ENCODE peak calls at places on chromosome 14, in eight cellular contexts. W, Q, Y, H, L, E, O and Z are unnamed samples. For H3K36me3, the result is how much of the 10 kb centered on the place peaks cover.

GRCh38 chr14:40240456-40240855 is 808.2 kb upstream of the FBXO33 start:
- DNase-seq in Y (no peak), Q (peak), W (no peak), H (no peak), E (no peak), O (no peak), L (no peak), Z (no peak)

GRCh38 chr14:103623883-103624482 is 5.0 kb upstream of the KLC1 start:
- DNase-seq in E (no peak), H (no peak), Q (no peak), L (peak), Y (peak), O (no peak), W (no peak), Z (no peak)

GRCh38 chr14:80634106-80634758 is 307.3 kb downstream of the CEP128 start:
- DNase-seq in H (no peak), L (no peak), Q (no peak), Y (no peak), E (no peak), W (no peak), O (peak), Z (no peak)

GRCh38 chr14:19823765-19824164 is 20.2 kb downstream of the OR4N2 start:
- DNase-seq in L (no peak), W (no peak), H (no peak), E (no peak), Y (no peak), O (peak), Q (peak), Z (no peak)

GRCh38 chr14:50060871-50061663 is 55.3 kb downstream of the VCPKMT start:
- DNase-seq in Q (peak), L (peak), Y (peak), H (peak), O (peak), E (peak), W (peak), Z (peak)

GRCh38 chr14:75558440-75558839 is 20.0 kb upstream of the FLVCR2 start:
- DNase-seq in H (no peak), Y (no peak), L (no peak), W (no peak), Q (no peak), O (no peak), E (no peak), Z (no peak)

GRCh38 chr14:64760146-64760755 is 56.0 kb downstream of the PLEKHG3 start:
- DNase-seq in Q (peak), O (peak), E (peak), W (no peak), Y (peak), L (no peak), H (peak), Z (no peak)

GRCh38 chr14:22752422-22752821 is 14.1 kb upstream of the OXA1L start:
- DNase-seq in W (no peak), O (no peak), Q (peak), H (no peak), L (no peak), Y (no peak), E (no peak), Z (no peak)

GRCh38 chr14:105375635-105376057 is 22.7 kb upstream of the TEX22 start:
- DNase-seq in Q (no peak), Y (no peak), E (no peak), W (no peak), O (peak), L (no peak), H (no peak), Z (no peak)

GRCh38 chr14:23094666-23095195 is at the start of gene ACIN1:
- DNase-seq in H (peak), Q (peak), E (peak), L (no peak), Y (peak), O (peak), W (peak), Z (peak)

GRCh38 chr14:36655054-36655381 is 6.6 kb upstream of the PAX9 start:
- DNase-seq in Y (no peak), W (no peak), Q (no peak), L (no peak), E (no peak), H (no peak), O (no peak), Z (no peak)

GRCh38 chr14:92108345-92109254 is 2.2 kb upstream of the ATXN3 start:
- DNase-seq in E (no peak), Q (no peak), W (no peak), L (no peak), H (no peak), O (no peak), Y (no peak), Z (no peak)

GRCh38 chr14:73741386-73741875 is 27.2 kb upstream of the PNMA1 start:
- DNase-seq in H (peak), W (no peak), L (peak), E (peak), Y (peak), Q (peak), O (peak), Z (no peak)

GRCh38 chr14:73740921-73741326 is 26.7 kb upstream of the PNMA1 start:
- DNase-seq in Q (no peak), H (no peak), L (peak), O (peak), E (peak), Y (no peak), W (no peak), Z (no peak)

GRCh38 chr14:73743431-73743931 is 29.3 kb upstream of the PNMA1 start:
- DNase-seq in Y (no peak), L (peak), Q (no peak), E (no peak), H (peak), O (no peak), W (no peak), Z (no peak)

GRCh38 chr14:73742520-73743238 is 28.5 kb upstream of the PNMA1 start:
- DNase-seq in E (no peak), W (no peak), Q (no peak), O (no peak), H (no peak), Y (no peak), L (no peak), Z (no peak)

GRCh38 chr14:73741876-73742519 is 27.8 kb upstream of the PNMA1 start:
- DNase-seq in W (no peak), Q (no peak), L (no peak), O (no peak), Y (no peak), H (peak), E (peak), Z (no peak)
- H3K4me3 ChIP-seq in W (peak), Q (peak), L (peak), O (no peak), Y (no peak), H (peak), E (no peak), Z (no peak)

GRCh38 chr14:99462211-99462610 is 18.4 kb downstream of the SETD3 start:
- DNase-seq in L (no peak), Y (no peak), E (no peak), Q (no peak), H (no peak), W (no peak), O (peak), Z (no peak)

GRCh38 chr14:99461411-99461810 is 19.2 kb downstream of the SETD3 start:
- DNase-seq in H (no peak), W (no peak), L (no peak), Q (no peak), E (no peak), Y (no peak), O (no peak), Z (no peak)

GRCh38 chr14:99459491-99460100 is 21.1 kb downstream of the SETD3 start:
- DNase-seq in O (no peak), E (no peak), Q (no peak), H (no peak), L (no peak), W (no peak), Y (no peak), Z (no peak)

GRCh38 chr14:99463974-99464373 is 16.7 kb downstream of the SETD3 start:
- DNase-seq in H (no peak), L (no peak), Q (no peak), W (no peak), Y (no peak), O (no peak), E (no peak), Z (no peak)

GRCh38 chr14:99460793-99461192 is 19.9 kb downstream of the SETD3 start:
- DNase-seq in Y (no peak), E (no peak), Q (peak), H (no peak), L (no peak), W (no peak), O (peak), Z (no peak)
- H3K36me3 ChIP-seq in Y (half or more), E (under half), Q (under half), H (half or more), L (half or more), W (under half), O (under half), Z (under half)

DNA sequence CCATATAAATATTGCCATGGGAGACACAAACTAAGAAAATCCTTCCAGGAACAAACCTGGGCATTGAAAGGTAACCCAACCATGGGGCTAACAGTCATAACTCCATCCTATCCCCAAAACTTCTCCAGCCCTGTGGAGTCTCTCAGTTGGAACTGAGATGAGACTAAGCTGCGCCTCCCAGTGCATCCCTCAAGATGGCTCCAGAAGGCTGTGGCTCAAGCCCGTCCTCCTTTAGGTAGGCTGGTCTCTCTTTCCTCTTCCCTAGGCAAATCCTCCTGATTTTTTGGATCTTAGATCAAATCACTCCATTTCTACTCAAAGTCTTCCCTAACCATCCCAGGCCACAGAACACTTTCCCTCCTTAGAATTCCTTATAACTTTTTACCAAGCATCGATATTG is 364.3 kb upstream of the CCDC196 start:
- DNase-seq in O (no peak), E (no peak), H (no peak), L (no peak), Q (no peak), Y (no peak), W (no peak), Z (no peak)
- TF ChIP-seq CTCF in O (no peak), E (no peak), H (no peak), L (no peak), Q (no peak), Y (no peak), W (no peak), Z (no peak)

DNA sequence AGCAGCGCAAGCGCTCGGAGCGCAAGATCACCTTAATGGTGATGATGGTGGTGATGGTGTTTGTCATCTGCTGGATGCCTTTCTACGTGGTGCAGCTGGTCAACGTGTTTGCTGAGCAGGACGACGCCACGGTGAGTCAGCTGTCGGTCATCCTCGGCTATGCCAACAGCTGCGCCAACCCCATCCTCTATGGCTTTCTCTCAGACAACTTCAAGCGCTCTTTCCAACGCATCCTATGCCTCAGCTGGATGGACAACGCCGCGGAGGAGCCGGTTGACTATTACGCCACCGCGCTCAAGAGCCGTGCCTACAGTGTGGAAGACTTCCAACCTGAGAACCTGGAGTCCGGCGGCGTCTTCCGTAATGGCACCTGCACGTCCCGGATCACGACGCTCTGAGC is 2.5 kb downstream of the SSTR1 start:
- DNase-seq in L (no peak), E (no peak), H (no peak), W (no peak), O (peak), Y (no peak), Q (no peak), Z (peak)
- H3K4me3 ChIP-seq in L (peak), E (peak), H (no peak), W (peak), O (no peak), Y (peak), Q (peak), Z (peak)

DNA sequence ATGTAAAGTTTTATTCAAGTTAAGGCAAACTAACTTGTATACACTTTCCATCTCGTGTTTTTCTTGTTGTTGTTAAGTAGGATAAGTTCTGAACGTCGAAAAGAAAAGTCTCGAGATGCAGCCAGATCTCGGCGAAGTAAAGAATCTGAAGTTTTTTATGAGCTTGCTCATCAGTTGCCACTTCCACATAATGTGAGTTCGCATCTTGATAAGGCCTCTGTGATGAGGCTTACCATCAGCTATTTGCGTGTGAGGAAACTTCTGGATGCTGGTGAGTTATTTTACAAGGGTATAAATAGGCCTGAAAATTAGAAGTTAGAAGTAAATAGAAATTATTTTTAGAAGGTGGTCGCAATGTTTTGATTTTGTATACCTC is 25.0 kb downstream of the HIF1A start:
- DNase-seq in Y (no peak), Q (peak), W (no peak), H (no peak), E (no peak), O (no peak), L (no peak), Z (no peak)
- H3K36me3 ChIP-seq in Y (half or more), Q (under half), W (under half), H (under half), E (under half), O (under half), L (under half), Z (under half)

DNA sequence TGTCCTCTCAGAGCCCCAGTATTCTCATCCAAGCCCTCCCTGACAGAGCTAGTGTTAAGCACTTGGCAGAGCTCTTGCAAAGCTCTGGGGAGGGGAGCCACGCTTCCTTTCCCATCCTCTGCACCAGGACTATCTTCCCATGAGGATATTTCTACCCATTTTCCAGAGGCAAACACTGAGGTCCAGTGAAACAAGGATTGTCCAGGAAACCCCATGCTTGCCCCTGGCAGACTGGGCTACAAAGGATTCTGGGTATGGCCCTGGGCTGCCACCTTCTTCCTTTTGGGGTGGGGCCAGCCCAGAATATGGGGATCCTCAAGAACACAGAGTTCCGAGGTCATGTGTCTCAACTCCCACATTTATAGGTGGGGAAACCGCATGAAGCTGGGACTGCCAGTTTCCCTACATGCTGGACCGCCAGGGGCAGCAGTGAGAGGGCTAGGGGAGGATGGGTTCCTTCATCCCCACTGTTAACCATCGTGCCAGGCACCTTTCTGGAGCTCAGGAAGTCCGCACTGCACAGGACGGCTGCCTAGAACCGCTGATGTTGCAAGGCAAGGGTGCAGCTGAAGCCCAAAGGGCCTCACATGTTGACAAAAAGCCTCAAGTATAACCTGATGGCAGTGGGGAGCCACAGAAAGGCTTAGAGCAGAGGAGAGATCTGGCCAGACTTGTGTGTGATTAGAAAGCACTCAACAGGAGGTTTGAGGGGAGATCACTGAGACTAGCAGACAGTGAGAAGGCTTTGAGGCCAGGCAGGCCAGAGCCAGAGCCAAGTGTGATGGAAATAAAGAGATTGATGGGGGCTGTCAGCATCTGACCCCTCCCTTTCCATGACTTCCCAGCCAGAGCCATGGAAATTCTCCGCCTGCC is 5.5 kb upstream of the CCDC85C start:
- DNase-seq in W (no peak), L (no peak), O (no peak), E (no peak), Q (no peak), H (no peak), Y (no peak), Z (no peak)
- TF ChIP-seq CTCF in W (peak), L (peak), O (no peak), E (no peak), Q (peak), H (no peak), Y (peak), Z (peak)

GRCh38 chr14:99644723-99645544 is at the start of gene HHIPL1:
- DNase-seq in Q (peak), H (no peak), L (peak), Y (peak), O (no peak), W (no peak), E (peak), Z (no peak)
- H3K4me3 ChIP-seq in Q (peak), H (no peak), L (peak), Y (peak), O (peak), W (peak), E (no peak), Z (peak)